ENCODE peak calls at places on chromosomes 13 and 19, in four cellular contexts. T is spleen, S is aorta, X is brain microvascular endothelial cell. W is an unnamed sample.

GRCh38 chr13:39527961-39528720 is 74.9 kb downstream of the LHFPL6 start:
- DNase-seq in T (no peak), S (peak; percentile 52), X (peak; percentile 95), W (peak; percentile 74)

GRCh38 chr13:65166675-65167074 is 2063.5 kb downstream of the PCDH9 start:
- DNase-seq in T (no peak), S (no peak), X (no peak), W (no peak)

GRCh38 chr13:41916173-41916954 is 44.5 kb downstream of the VWA8 start:
- DNase-seq in T (no peak), S (no peak), X (peak; percentile 65), W (peak; percentile 87)

GRCh38 chr19:32873560-32873959 is 4.0 kb upstream of the SLC7A9 start:
- DNase-seq in T (peak; percentile 32), S (no peak), X (no peak), W (no peak)

GRCh38 chr13:71602327-71602726 is 264.7 kb downstream of the DACH1 start:
- DNase-seq in T (no peak), S (no peak), X (no peak), W (no peak)

GRCh38 chr13:60111726-60112125 is 52.0 kb downstream of the DIAPH3 start:
- DNase-seq in T (no peak), S (no peak), X (no peak), W (no peak)

GRCh38 chr13:109738298-109738746 is 48.1 kb downstream of the IRS2 start:
- DNase-seq in T (no peak), S (no peak), X (no peak), W (no peak)

GRCh38 chr13:50236898-50237318 is 221.7 kb downstream of the KCNRG start:
- DNase-seq in T (no peak), S (no peak), X (peak; percentile 48), W (no peak)

GRCh38 chr13:24141333-24141910 is 19.1 kb upstream of the SPATA13 start:
- DNase-seq in T (no peak), S (no peak), X (no peak), W (no peak)

GRCh38 chr13:95948646-95949045 is 104.6 kb downstream of the UGGT2 start:
- DNase-seq in T (no peak), S (no peak), X (peak; percentile 75), W (peak; percentile 29)

GRCh38 chr19:34588249-34588648 is 88.7 kb downstream of the SCGB2B2 start:
- DNase-seq in T (no peak), S (no peak), X (no peak), W (no peak)

GRCh38 chr13:47901451-47901850 is 99.6 kb downstream of the SUCLA2 start:
- DNase-seq in T (no peak), S (no peak), X (peak; percentile 86), W (no peak)

GRCh38 chr13:109385161-109385560 is 401.2 kb downstream of the IRS2 start:
- DNase-seq in T (no peak), S (no peak), X (no peak), W (no peak)

GRCh38 chr13:64164435-64164834 is 2748.8 kb upstream of the PCDH20 start:
- DNase-seq in T (peak; percentile 34), S (no peak), X (no peak), W (no peak)

GRCh38 chr13:110916671-110917142 is 1.8 kb upstream of the ANKRD10 start:
- DNase-seq in T (no peak), S (no peak), X (peak; percentile 79), W (no peak)

GRCh38 chr13:65597839-65598818 is 1632.0 kb downstream of the PCDH9 start:
- DNase-seq in T (no peak), S (no peak), X (peak; percentile 53), W (no peak)

GRCh38 chr19:36054733-36055686 is at the start of gene WDR62:
- DNase-seq in T (peak; percentile 96), S (peak; percentile 97), X (peak; percentile 89), W (no peak)

GRCh38 chr13:30690282-30691188 is 44.8 kb upstream of the ALOX5AP start:
- DNase-seq in T (peak; percentile 86), S (peak; percentile 84), X (peak; percentile 92), W (peak; percentile 96)

GRCh38 chr13:97005631-97006262 is 11.5 kb upstream of the OXGR1 start:
- DNase-seq in T (no peak), S (no peak), X (peak; percentile 40), W (no peak)

GRCh38 chr13:80224468-80224867 is 116.5 kb downstream of the SPRY2 start:
- DNase-seq in T (no peak), S (no peak), X (no peak), W (no peak)

GRCh38 chr19:48502720-48503018 is 9.0 kb downstream of the LMTK3 start:
- DNase-seq in T (no peak), S (peak; percentile 42), X (no peak), W (no peak)

GRCh38 chr13:40445557-40445990 is 220.9 kb downstream of the FOXO1 start:
- DNase-seq in T (peak; percentile 96), S (peak; percentile 72), X (peak; percentile 84), W (no peak)

GRCh38 chr13:76921516-76921915 is 26.8 kb upstream of the ACOD1 start:
- DNase-seq in T (no peak), S (peak; percentile 66), X (no peak), W (no peak)

GRCh38 chr13:107210216-107211010 is 642.5 kb upstream of the ARGLU1 start:
- DNase-seq in T (no peak), S (no peak), X (peak; percentile 35), W (no peak)

GRCh38 chr19:18833849-18834643 is 2.3 kb downstream of the UPF1 start:
- DNase-seq in T (no peak), S (no peak), X (no peak), W (no peak)
- H3K4me3 ChIP-seq in T (peak overlapping the region; percentile 85), S (peak overlapping the region; percentile 37), X (peak overlapping the region; percentile 77), W (peak overlapping the region; percentile 89)

GRCh38 chr13:20713014-20713376 is 9.5 kb downstream of the IL17D start:
- DNase-seq in T (no peak), S (no peak), X (no peak), W (no peak)
- H3K4me3 ChIP-seq in T (peak overlapping the region; percentile 37), S (peak overlapping the region; percentile 9), X (peak overlapping the region; percentile 39), W (peak overlapping the region; percentile 19)

DNA sequence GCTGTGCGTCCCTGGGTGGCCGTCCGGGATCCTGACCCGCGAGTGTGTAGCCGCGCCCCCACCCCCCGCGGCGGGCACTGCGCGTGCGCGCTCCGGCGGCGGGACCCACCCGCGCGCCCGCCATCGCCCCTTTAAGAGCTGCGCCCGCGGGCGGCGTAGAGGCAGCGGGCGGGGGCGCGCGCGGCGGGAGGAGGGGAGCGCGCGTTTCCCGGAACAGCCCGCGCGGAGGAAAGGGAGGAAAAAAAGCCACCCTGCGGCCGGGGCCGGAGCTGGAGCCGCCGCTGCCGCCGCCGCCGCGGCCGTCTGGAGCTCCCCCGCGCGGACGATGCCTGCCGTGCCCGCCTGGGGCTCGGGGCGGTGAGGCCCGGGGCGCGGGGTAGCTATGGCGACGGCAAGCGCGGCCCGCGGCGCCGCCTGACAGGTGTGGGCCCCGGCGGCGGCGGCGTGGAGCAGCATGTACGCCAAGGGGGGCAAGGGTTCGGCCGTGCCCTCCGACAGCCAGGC is at the start of gene SSBP4:
- DNase-seq in T (peak; percentile 92), S (peak; percentile 85), X (peak; percentile 53), W (no peak)
- H3K4me3 ChIP-seq in T (peak within 1 kb of the TSS; percentile 88), S (peak within 1 kb of the TSS; percentile 44), X (peak within 1 kb of the TSS; percentile 74), W (peak within 1 kb of the TSS; percentile 85)

GRCh38 chr19:24052811-24053210 is 34.2 kb upstream of the ZNF254 start:
- DNase-seq in T (no peak), S (no peak), X (no peak), W (no peak)
- H3K4me3 ChIP-seq in T (no peak overlapping the region), S (no peak overlapping the region), X (no peak overlapping the region), W (no peak overlapping the region)

W was measured in HFF-Myc.